ENCODE peak calls at places on chromosomes 16 and 17, in four cellular contexts. P is AG20443, J is non-pigmented ciliary epithelial cell, G is NCI-H1092 treated with DMSO at 0.1 percent for 48 hours. M is an unnamed sample.
A peak's percentile ranks its signal among the peaks of the same experiment; 100 is the strongest.

GRCh38 chr17:80119271-80119791 is 17.9 kb downstream of the GAA start:
- DNase-seq in P (no peak), J (no peak), G (no peak), M (peak; percentile 4)

GRCh38 chr16:68514511-68514910 is 24.6 kb upstream of the ZFP90 start:
- DNase-seq in P (no peak), J (no peak), G (no peak), M (no peak)

GRCh38 chr17:47945529-47946508 is 4.4 kb downstream of the PNPO start:
- DNase-seq in P (no peak), J (no peak), G (no peak), M (no peak)

GRCh38 chr17:7851438-7852261 is 3.2 kb upstream of the TMEM88 start:
- DNase-seq in P (peak; percentile 92), J (no peak), G (peak; percentile 85), M (peak; percentile 89)

GRCh38 chr16:47463771-47464624 is 2.9 kb downstream of the PHKB start:
- DNase-seq in P (no peak), J (no peak), G (no peak), M (no peak)

GRCh38 chr17:67374329-67375053 is 2.6 kb upstream of the PITPNC1 start:
- DNase-seq in P (peak; percentile 83), J (no peak), G (peak; percentile 76), M (peak; percentile 77)

GRCh38 chr16:68237243-68238028 is 1.5 kb upstream of the ESRP2 start:
- DNase-seq in P (peak; percentile 99), J (peak; percentile 89), G (peak; percentile 96), M (peak; percentile 100)

GRCh38 chr16:5354645-5355044 is 257.1 kb upstream of the EEF2KMT start:
- DNase-seq in P (no peak), J (no peak), G (no peak), M (no peak)

GRCh38 chr17:7323731-7324437 is 5.3 kb downstream of the NEURL4 start:
- DNase-seq in P (peak; percentile 78), J (no peak), G (no peak), M (peak; percentile 73)

GRCh38 chr17:64281962-64282752 is 19.1 kb upstream of the TEX2 start:
- DNase-seq in P (peak; percentile 80), J (peak; percentile 44), G (peak; percentile 49), M (peak; percentile 60)

GRCh38 chr17:5033352-5034015 is 1.7 kb downstream of the SLC52A1 start:
- DNase-seq in P (no peak), J (no peak), G (no peak), M (no peak)

GRCh38 chr16:2473999-2474876 is 689 bp upstream of the TBC1D24 start:
- DNase-seq in P (peak; percentile 75), J (no peak), G (peak; percentile 42), M (peak; percentile 79)

GRCh38 chr17:4560837-4561241 is 462 bp upstream of the GGT6 start:
- DNase-seq in P (no peak), J (no peak), G (no peak), M (no peak)

GRCh38 chr16:15644306-15644961 is 1.5 kb upstream of the MARF1 start:
- DNase-seq in P (peak; percentile 17), J (no peak), G (no peak), M (no peak)

GRCh38 chr16:11379420-11379819 is 34.2 kb downstream of the RMI2 start:
- DNase-seq in P (no peak), J (no peak), G (no peak), M (no peak)

GRCh38 chr16:85393674-85394510 is 219.2 kb upstream of the GSE1 start:
- DNase-seq in P (peak; percentile 90), J (no peak), G (no peak), M (peak; percentile 92)

GRCh38 chr16:10896723-10897122 is 19.7 kb downstream of the CIITA start:
- DNase-seq in P (no peak), J (no peak), G (no peak), M (no peak)

GRCh38 chr17:45096141-45096540 is 35.0 kb downstream of the NMT1 start:
- DNase-seq in P (peak; percentile 50), J (no peak), G (no peak), M (peak; percentile 51)

GRCh38 chr17:5789443-5789842 is 205.1 kb upstream of the NLRP1 start:
- DNase-seq in P (no peak), J (no peak), G (no peak), M (no peak)

GRCh38 chr17:282912-283882 is 69.4 kb downstream of the RPH3AL start:
- DNase-seq in P (no peak), J (no peak), G (no peak), M (no peak)

GRCh38 chr16:29702307-29702706 is 23.3 kb downstream of the QPRT start:
- DNase-seq in P (no peak), J (no peak), G (no peak), M (no peak)

GRCh38 chr16:68564367-68564985 is 25.4 kb downstream of the ZFP90 start:
- DNase-seq in P (no peak), J (no peak), G (peak; percentile 7), M (no peak)

GRCh38 chr17:36849871-36850348 is 87.4 kb upstream of the LHX1 start:
- DNase-seq in P (peak; percentile 52), J (peak; percentile 49), G (no peak), M (peak; percentile 49)

GRCh38 chr16:66911801-66912200 is 6.9 kb downstream of the CDH16 start:
- DNase-seq in P (no peak), J (no peak), G (no peak), M (no peak)

GRCh38 chr17:59761385-59762021 is 54.0 kb downstream of the VMP1 start:
- DNase-seq in P (peak; percentile 22), J (peak; percentile 95), G (no peak), M (no peak)

GRCh38 chr16:80622007-80622406 is 81.2 kb downstream of the DYNLRB2 start:
- DNase-seq in P (no peak), J (no peak), G (no peak), M (no peak)

GRCh38 chr16:27377666-27378485 is 24.1 kb upstream of the IL21R start:
- DNase-seq in P (no peak), J (no peak), G (no peak), M (no peak)

GRCh38 chr16:72895951-72896350 is 152.0 kb downstream of the ZFHX3 start:
- DNase-seq in P (no peak), J (no peak), G (no peak), M (no peak)

GRCh38 chr16:84282533-84282932 is 12.1 kb upstream of the WFDC1 start:
- DNase-seq in P (no peak), J (no peak), G (no peak), M (no peak)

GRCh38 chr17:81223758-81224122 is 975 bp upstream of the CEP131 start:
- DNase-seq in P (no peak), J (no peak), G (peak; percentile 51), M (no peak)

GRCh38 chr17:81173761-81174160 is 7.7 kb upstream of the AATK start:
- DNase-seq in P (no peak), J (no peak), G (no peak), M (no peak)

GRCh38 chr17:78324391-78325075 is 35.3 kb downstream of the SOCS3 start:
- DNase-seq in P (peak; percentile 78), J (no peak), G (peak; percentile 60), M (peak; percentile 90)

GRCh38 chr16:56583351-56583910 is 5.9 kb upstream of the MT3 start:
- DNase-seq in P (no peak), J (no peak), G (no peak), M (no peak)

GRCh38 chr16:53131050-53131362 is 76.2 kb downstream of the CHD9 start:
- DNase-seq in P (no peak), J (no peak), G (no peak), M (no peak)

GRCh38 chr17:58913971-58914769 is 158.5 kb downstream of the PPM1E start:
- DNase-seq in P (no peak), J (no peak), G (no peak), M (no peak)

GRCh38 chr16:57548424-57548823 is 6.0 kb downstream of the ADGRG5 start:
- DNase-seq in P (no peak), J (no peak), G (no peak), M (no peak)

M was measured in hepatic stellate cell.